ENCODE peak calls at places on chromosomes 6 and 20, in five cellular contexts. One of them, this sample, is unnamed. For H3K9me3, the result is how much of the 10 kb centered on the place peaks cover.

GRCh38 chr20:25745738-25746137 is 49.1 kb upstream of the ZNF337 start:
- DNase-seq in pancreas: no peak
- DNase-seq in DND-41: no peak
- DNase-seq in HepG2: no peak
- DNase-seq in IMR-90: no peak
- DNase-seq in this sample: no peak

GRCh38 chr20:9025643-9026042 is 43.2 kb upstream of the PLCB4 start:
- DNase-seq in pancreas: no peak
- DNase-seq in DND-41: no peak
- DNase-seq in HepG2: no peak
- DNase-seq in IMR-90: peak
- DNase-seq in this sample: no peak

GRCh38 chr6:3386374-3386857 is 70.4 kb downstream of the SLC22A23 start:
- DNase-seq in pancreas: no peak
- DNase-seq in DND-41: no peak
- DNase-seq in HepG2: no peak
- DNase-seq in IMR-90: no peak
- DNase-seq in this sample: no peak

GRCh38 chr6:33744001-33744848 is 2.5 kb downstream of the IP6K3 start:
- DNase-seq in pancreas: peak
- DNase-seq in DND-41: peak
- DNase-seq in HepG2: peak
- DNase-seq in IMR-90: peak
- DNase-seq in this sample: peak

GRCh38 chr20:39059036-39059435 is 96.9 kb downstream of the DHX35 start:
- DNase-seq in pancreas: no peak
- DNase-seq in DND-41: no peak
- DNase-seq in HepG2: no peak
- DNase-seq in IMR-90: no peak
- DNase-seq in this sample: no peak

GRCh38 chr20:54477134-54477533 is 1.7 kb downstream of the DOK5 start:
- DNase-seq in pancreas: no peak
- DNase-seq in DND-41: no peak
- DNase-seq in HepG2: no peak
- DNase-seq in IMR-90: no peak
- DNase-seq in this sample: no peak

GRCh38 chr20:50067461-50067860 is 45.5 kb downstream of the UBE2V1 start:
- DNase-seq in pancreas: no peak
- DNase-seq in DND-41: no peak
- DNase-seq in HepG2: no peak
- DNase-seq in IMR-90: no peak
- DNase-seq in this sample: no peak

GRCh38 chr20:16014436-16014835 is 558.8 kb downstream of the KIF16B start:
- DNase-seq in pancreas: no peak
- DNase-seq in DND-41: no peak
- DNase-seq in HepG2: no peak
- DNase-seq in IMR-90: no peak
- DNase-seq in this sample: no peak

GRCh38 chr6:35808688-35809087 is 3.5 kb downstream of the LHFPL5 start:
- DNase-seq in pancreas: no peak
- DNase-seq in DND-41: no peak
- DNase-seq in HepG2: no peak
- DNase-seq in IMR-90: no peak
- DNase-seq in this sample: no peak

GRCh38 chr20:41047279-41047974 is 18.8 kb downstream of the TOP1 start:
- DNase-seq in pancreas: no peak
- DNase-seq in DND-41: no peak
- DNase-seq in HepG2: no peak
- DNase-seq in IMR-90: no peak
- DNase-seq in this sample: no peak

GRCh38 chr6:38191418-38191817 is 371.9 kb downstream of the ZFAND3 start:
- DNase-seq in pancreas: no peak
- DNase-seq in DND-41: no peak
- DNase-seq in HepG2: no peak
- DNase-seq in IMR-90: no peak
- DNase-seq in this sample: no peak

GRCh38 chr6:138036955-138037592 is 70.1 kb downstream of the PERP start:
- DNase-seq in pancreas: no peak
- DNase-seq in DND-41: no peak
- DNase-seq in HepG2: no peak
- DNase-seq in IMR-90: peak
- DNase-seq in this sample: peak

GRCh38 chr20:20083796-20084195 is 31.5 kb downstream of the CFAP61 start:
- DNase-seq in pancreas: no peak
- DNase-seq in DND-41: no peak
- DNase-seq in HepG2: peak
- DNase-seq in IMR-90: peak
- DNase-seq in this sample: peak

GRCh38 chr6:36224918-36225461 is 28.4 kb downstream of the BRPF3 start:
- DNase-seq in pancreas: no peak
- DNase-seq in DND-41: no peak
- DNase-seq in HepG2: no peak
- DNase-seq in IMR-90: no peak
- DNase-seq in this sample: no peak

GRCh38 chr6:129055796-129056195 is 172.9 kb downstream of the LAMA2 start:
- DNase-seq in pancreas: no peak
- DNase-seq in DND-41: no peak
- DNase-seq in HepG2: no peak
- DNase-seq in IMR-90: no peak
- DNase-seq in this sample: no peak

GRCh38 chr6:83590413-83590812 is 78.1 kb downstream of the PRSS35 start:
- DNase-seq in pancreas: no peak
- DNase-seq in DND-41: no peak
- DNase-seq in HepG2: no peak
- DNase-seq in IMR-90: peak
- DNase-seq in this sample: no peak

GRCh38 chr20:328596-329324 is 3.4 kb downstream of the SOX12 start:
- DNase-seq in pancreas: peak
- DNase-seq in DND-41: no peak
- DNase-seq in HepG2: no peak
- DNase-seq in IMR-90: no peak
- DNase-seq in this sample: no peak

GRCh38 chr6:78492351-78493010 is 374.9 kb upstream of the IRAK1BP1 start:
- DNase-seq in pancreas: no peak
- DNase-seq in DND-41: no peak
- DNase-seq in HepG2: no peak
- DNase-seq in IMR-90: peak
- DNase-seq in this sample: no peak

GRCh38 chr20:47677314-47678129 is 107.8 kb downstream of the SULF2 start:
- DNase-seq in pancreas: peak
- DNase-seq in DND-41: peak
- DNase-seq in HepG2: peak
- DNase-seq in IMR-90: peak
- DNase-seq in this sample: peak

GRCh38 chr6:15336905-15337583 is 91.2 kb downstream of the JARID2 start:
- DNase-seq in pancreas: no peak
- DNase-seq in DND-41: no peak
- DNase-seq in HepG2: no peak
- DNase-seq in IMR-90: no peak
- DNase-seq in this sample: no peak

GRCh38 chr6:128305228-128305627 is 215.2 kb downstream of the PTPRK start:
- DNase-seq in pancreas: no peak
- DNase-seq in DND-41: no peak
- DNase-seq in HepG2: no peak
- DNase-seq in IMR-90: peak
- DNase-seq in this sample: no peak

GRCh38 chr6:105550961-105551625 is 148.2 kb upstream of the PREP start:
- DNase-seq in pancreas: no peak
- DNase-seq in DND-41: no peak
- DNase-seq in HepG2: no peak
- DNase-seq in IMR-90: peak
- DNase-seq in this sample: no peak

GRCh38 chr20:64138276-64138815 is 25.9 kb upstream of the MYT1 start:
- DNase-seq in pancreas: no peak
- DNase-seq in DND-41: no peak
- DNase-seq in HepG2: no peak
- DNase-seq in IMR-90: no peak
- DNase-seq in this sample: no peak

GRCh38 chr6:30932665-30933365 is 845 bp upstream of the SFTA2 start:
- DNase-seq in pancreas: no peak
- DNase-seq in DND-41: no peak
- DNase-seq in HepG2: no peak
- DNase-seq in IMR-90: no peak
- DNase-seq in this sample: no peak
- H3K27ac ChIP-seq in pancreas: peak
- H3K27ac ChIP-seq in DND-41: no peak
- H3K27ac ChIP-seq in HepG2: no peak
- H3K27ac ChIP-seq in IMR-90: no peak
- H3K27ac ChIP-seq in this sample: no peak

GRCh38 chr6:169387809-169388383 is 134.2 kb upstream of the THBS2 start:
- DNase-seq in pancreas: no peak
- DNase-seq in DND-41: no peak
- DNase-seq in HepG2: no peak
- DNase-seq in IMR-90: no peak
- DNase-seq in this sample: no peak
- H3K9me3 ChIP-seq in pancreas: under half
- H3K9me3 ChIP-seq in DND-41: under half
- H3K9me3 ChIP-seq in HepG2: under half
- H3K9me3 ChIP-seq in IMR-90: under half
- H3K9me3 ChIP-seq in this sample: under half

GRCh38 chr6:154241570-154241969 is 115.0 kb downstream of the IPCEF1 start:
- DNase-seq in pancreas: no peak
- DNase-seq in DND-41: no peak
- DNase-seq in HepG2: no peak
- DNase-seq in IMR-90: no peak
- DNase-seq in this sample: no peak
- H3K4me3 ChIP-seq in pancreas: no peak
- H3K4me3 ChIP-seq in DND-41: no peak
- H3K4me3 ChIP-seq in HepG2: no peak
- H3K4me3 ChIP-seq in IMR-90: no peak
- H3K4me3 ChIP-seq in this sample: no peak

GRCh38 chr6:123562264-123562663 is 74.5 kb downstream of the TRDN start:
- DNase-seq in pancreas: no peak
- DNase-seq in DND-41: no peak
- DNase-seq in HepG2: no peak
- DNase-seq in IMR-90: no peak
- DNase-seq in this sample: no peak
- H3K27ac ChIP-seq in pancreas: no peak
- H3K27ac ChIP-seq in DND-41: no peak
- H3K27ac ChIP-seq in HepG2: no peak
- H3K27ac ChIP-seq in IMR-90: no peak
- H3K27ac ChIP-seq in this sample: no peak

DNA sequence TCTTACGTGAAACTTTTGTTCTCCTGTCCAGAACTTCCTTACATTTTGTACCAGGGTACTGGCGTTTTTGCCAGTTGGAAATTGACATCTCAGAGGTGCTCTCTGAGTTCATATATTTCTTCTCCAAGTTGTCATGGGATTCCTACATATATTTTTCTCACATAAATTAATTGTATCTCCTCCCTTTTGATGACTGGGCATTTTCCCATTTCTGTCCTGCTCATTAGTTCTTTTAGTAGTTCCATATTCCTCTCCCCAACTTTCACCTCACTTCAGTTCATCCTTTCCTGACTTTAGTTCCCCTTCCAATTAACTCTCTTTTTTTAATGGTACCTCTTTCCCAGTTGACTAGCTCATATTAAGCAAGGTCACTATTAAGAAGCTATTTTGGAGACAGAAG is 10.8 kb downstream of the ZKSCAN8 start:
- DNase-seq in pancreas: no peak
- DNase-seq in DND-41: no peak
- DNase-seq in HepG2: no peak
- DNase-seq in IMR-90: no peak
- DNase-seq in this sample: no peak
- H3K9me3 ChIP-seq in pancreas: under half
- H3K9me3 ChIP-seq in DND-41: under half
- H3K9me3 ChIP-seq in HepG2: under half
- H3K9me3 ChIP-seq in IMR-90: under half
- H3K9me3 ChIP-seq in this sample: under half

GRCh38 chr6:26129656-26130055 is 42.4 kb downstream of the HFE start:
- DNase-seq in pancreas: no peak
- DNase-seq in DND-41: no peak
- DNase-seq in HepG2: no peak
- DNase-seq in IMR-90: peak
- DNase-seq in this sample: no peak

GRCh38 chr6:26125015-26125690 is 37.9 kb downstream of the HFE start:
- DNase-seq in pancreas: peak
- DNase-seq in DND-41: peak
- DNase-seq in HepG2: no peak
- DNase-seq in IMR-90: no peak
- DNase-seq in this sample: peak

GRCh38 chr6:26126394-26127221 is 39.4 kb downstream of the HFE start:
- DNase-seq in pancreas: no peak
- DNase-seq in DND-41: no peak
- DNase-seq in HepG2: no peak
- DNase-seq in IMR-90: peak
- DNase-seq in this sample: peak

GRCh38 chr6:26130581-26131247 is 43.5 kb downstream of the HFE start:
- DNase-seq in pancreas: no peak
- DNase-seq in DND-41: no peak
- DNase-seq in HepG2: no peak
- DNase-seq in IMR-90: no peak
- DNase-seq in this sample: no peak

GRCh38 chr6:26128013-26128771 is 41.0 kb downstream of the HFE start:
- DNase-seq in pancreas: no peak
- DNase-seq in DND-41: no peak
- DNase-seq in HepG2: no peak
- DNase-seq in IMR-90: no peak
- DNase-seq in this sample: no peak
- H3K4me3 ChIP-seq in pancreas: peak
- H3K4me3 ChIP-seq in DND-41: no peak
- H3K4me3 ChIP-seq in HepG2: no peak
- H3K4me3 ChIP-seq in IMR-90: no peak
- H3K4me3 ChIP-seq in this sample: peak

DNA sequence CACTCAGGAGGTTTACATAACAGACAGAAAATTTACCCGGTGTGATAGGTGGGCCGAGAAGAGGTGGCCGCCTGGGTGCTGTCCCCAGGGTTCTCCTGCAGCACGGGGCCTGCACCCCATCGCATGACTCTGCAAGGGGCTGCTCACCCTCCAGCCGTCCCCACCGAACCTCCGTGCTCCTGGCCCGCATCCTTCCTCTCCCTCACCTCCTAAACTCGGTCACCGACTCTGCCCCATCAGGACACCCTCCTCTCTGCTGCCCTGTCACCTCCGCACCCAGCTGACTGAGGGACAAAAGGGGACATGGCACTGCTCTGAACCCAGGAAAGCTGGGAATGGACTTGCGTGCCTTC is 147.6 kb downstream of the SYNDIG1 start:
- DNase-seq in pancreas: no peak
- DNase-seq in DND-41: no peak
- DNase-seq in HepG2: no peak
- DNase-seq in IMR-90: no peak
- DNase-seq in this sample: no peak
- H3K27ac ChIP-seq in pancreas: no peak
- H3K27ac ChIP-seq in DND-41: no peak
- H3K27ac ChIP-seq in HepG2: no peak
- H3K27ac ChIP-seq in IMR-90: no peak
- H3K27ac ChIP-seq in this sample: no peak

This sample was measured in small intestine.